ENCODE peak calls at places on chromosomes 16 and 17, in seven cellular contexts. T, C, R, A, L, J and P are unnamed samples.

GRCh38 chr17:40139566-40140058 is 725 bp upstream of the CASC3 start:
- DNase-seq in A (peak), R (no peak), T (no peak), C (no peak), L (no peak), J (no peak), P (no peak)

GRCh38 chr16:74844041-74844826 is 69.6 kb upstream of the FA2H start:
- DNase-seq in T (no peak), R (no peak), L (no peak), C (peak), A (no peak), J (no peak), P (no peak)

GRCh38 chr16:82660078-82660645 is 33.4 kb downstream of the CDH13 start:
- DNase-seq in L (no peak), T (no peak), R (no peak), A (no peak), C (no peak), J (peak), P (no peak)

GRCh38 chr17:78879679-78880186 is 23.3 kb downstream of the CEP295NL start:
- DNase-seq in T (no peak), R (no peak), A (peak), J (peak), L (peak), C (peak), P (no peak)

GRCh38 chr17:30449480-30449879 is 27.7 kb upstream of the GOSR1 start:
- DNase-seq in C (no peak), A (peak), T (no peak), J (no peak), R (peak), L (peak), P (no peak)

GRCh38 chr17:81349397-81350319 is 45.6 kb upstream of the BAHCC1 start:
- DNase-seq in T (no peak), C (peak), J (peak), R (no peak), A (no peak), L (no peak), P (no peak)

GRCh38 chr17:72976971-72977767 is 115.3 kb downstream of the SLC39A11 start:
- DNase-seq in C (peak), L (peak), R (no peak), J (peak), T (no peak), A (peak), P (peak)

GRCh38 chr16:30998852-30999761 is 11.3 kb downstream of the STX1B start:
- DNase-seq in A (no peak), L (no peak), J (no peak), R (peak), T (no peak), C (no peak), P (no peak)

GRCh38 chr17:37527249-37527851 is 37.7 kb downstream of the DUSP14 start:
- DNase-seq in R (no peak), T (no peak), A (peak), J (peak), L (no peak), C (peak), P (no peak)

GRCh38 chr16:191783-192294 is 11.6 kb downstream of the HBQ1 start:
- DNase-seq in C (no peak), T (no peak), L (no peak), A (no peak), R (no peak), J (no peak), P (no peak)

GRCh38 chr17:36631022-36631421 is 29.6 kb downstream of the MRM1 start:
- DNase-seq in T (no peak), C (no peak), R (no peak), J (no peak), L (no peak), A (no peak), P (no peak)